ENCODE peak calls at places on chromosome 4, in four cellular contexts. V is dorsolateral prefrontal cortex, K is heart left ventricle, O is GM06990. U is an unnamed sample.

GRCh38 chr4:60463846-60464502 is 736.2 kb upstream of the ADGRL3 start:
- DNase-seq in O (no peak), V (no peak), K (no peak), U (no peak)

GRCh38 chr4:138938371-138938699 is 77.2 kb upstream of the NOCT start:
- DNase-seq in V (no peak), K (no peak), O (no peak), U (no peak)

GRCh38 chr4:146095091-146095690 is 80.3 kb upstream of the LSM6 start:
- DNase-seq in K (no peak), V (no peak), O (no peak), U (no peak)

GRCh38 chr4:43148481-43148880 is 256.0 kb downstream of the GRXCR1 start:
- DNase-seq in K (no peak), O (no peak), V (no peak), U (no peak)

GRCh38 chr4:24273148-24273547 is 311.2 kb downstream of the DHX15 start:
- DNase-seq in K (no peak), O (no peak), V (no peak), U (no peak)

GRCh38 chr4:4392501-4393183 is 5.7 kb downstream of the NSG1 start:
- DNase-seq in V (no peak), K (no peak), O (no peak), U (no peak)

GRCh38 chr4:119785963-119786362 is 157.4 kb upstream of the PDE5A start:
- DNase-seq in V (no peak), K (no peak), O (no peak), U (no peak)

GRCh38 chr4:617644-618330 is 7.6 kb upstream of the PDE6B start:
- DNase-seq in K (no peak), V (no peak), O (no peak), U (no peak)

GRCh38 chr4:180909279-180909678 is 1333.9 kb upstream of the TENM3 start:
- DNase-seq in O (no peak), V (no peak), K (no peak), U (no peak)

GRCh38 chr4:76896731-76897521 is 1.0 kb downstream of the SOWAHB start:
- DNase-seq in V (no peak), K (no peak), O (peak), U (no peak)

GRCh38 chr4:108834787-108835384 is 72.0 kb upstream of the ETNPPL start:
- DNase-seq in K (no peak), O (no peak), V (no peak), U (no peak)

GRCh38 chr4:107035711-107036601 is at the start of gene DKK2:
- DNase-seq in O (no peak), K (no peak), V (peak), U (no peak)

GRCh38 chr4:19575959-19576358 is 675.7 kb upstream of the SLIT2 start:
- DNase-seq in V (no peak), O (no peak), K (no peak), U (no peak)

GRCh38 chr4:100738388-100739165 is 220.8 kb upstream of the EMCN start:
- DNase-seq in K (peak), V (no peak), O (peak), U (no peak)

GRCh38 chr4:21656832-21657231 is 291.7 kb downstream of the KCNIP4 start:
- DNase-seq in O (no peak), V (no peak), K (no peak), U (no peak)

GRCh38 chr4:175215657-175216056 is 297.5 kb downstream of the ADAM29 start:
- DNase-seq in K (no peak), O (no peak), V (no peak), U (no peak)

GRCh38 chr4:25065901-25066610 is 35.3 kb upstream of the LGI2 start:
- DNase-seq in K (no peak), O (no peak), V (no peak), U (no peak)

GRCh38 chr4:56302775-56303174 is 84.5 kb downstream of the AASDH start:
- DNase-seq in V (no peak), K (no peak), O (no peak), U (no peak)

DNA sequence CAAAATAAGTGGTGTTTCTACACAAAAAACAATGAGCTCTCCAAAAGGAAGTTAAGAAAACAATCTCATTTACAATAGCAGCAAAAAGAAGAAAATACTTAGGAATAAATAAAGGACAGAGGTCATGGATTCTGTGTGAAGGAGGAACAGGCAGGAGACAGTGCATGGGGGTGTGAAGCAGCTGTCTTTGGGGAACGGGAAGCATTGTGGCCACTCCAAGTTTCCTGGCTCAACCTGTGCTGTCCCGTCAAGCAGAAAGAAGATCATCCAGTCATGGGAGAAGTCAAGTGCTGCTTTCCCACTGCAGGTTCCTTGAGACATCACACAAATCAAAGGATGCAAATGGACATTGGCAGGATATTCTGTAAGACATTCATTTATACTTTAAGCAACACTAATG is 66.1 kb upstream of the MAML3 start:
- DNase-seq in V (no peak), K (no peak), O (no peak), U (no peak)
- H3K4me3 ChIP-seq in V (no peak), K (no peak), O (no peak), U (no peak)

GRCh38 chr4:3304831-3305609 is 12.2 kb downstream of the RGS12 start:
- DNase-seq in V (peak), O (no peak), K (no peak), U (no peak)

GRCh38 chr4:3307060-3307459 is 14.2 kb downstream of the RGS12 start:
- DNase-seq in K (no peak), O (no peak), V (peak), U (no peak)

GRCh38 chr4:3307486-3307885 is 14.7 kb downstream of the RGS12 start:
- DNase-seq in K (no peak), V (peak), O (no peak), U (no peak)

GRCh38 chr4:3305610-3306371 is 13.0 kb downstream of the RGS12 start:
- DNase-seq in V (peak), O (no peak), K (no peak), U (no peak)

GRCh38 chr4:3306465-3306864 is 13.6 kb downstream of the RGS12 start:
- DNase-seq in V (peak), O (no peak), K (no peak), U (no peak)
- TF ChIP-seq CTCF in V (no peak), O (no peak), K (no peak), U (no peak)

DNA sequence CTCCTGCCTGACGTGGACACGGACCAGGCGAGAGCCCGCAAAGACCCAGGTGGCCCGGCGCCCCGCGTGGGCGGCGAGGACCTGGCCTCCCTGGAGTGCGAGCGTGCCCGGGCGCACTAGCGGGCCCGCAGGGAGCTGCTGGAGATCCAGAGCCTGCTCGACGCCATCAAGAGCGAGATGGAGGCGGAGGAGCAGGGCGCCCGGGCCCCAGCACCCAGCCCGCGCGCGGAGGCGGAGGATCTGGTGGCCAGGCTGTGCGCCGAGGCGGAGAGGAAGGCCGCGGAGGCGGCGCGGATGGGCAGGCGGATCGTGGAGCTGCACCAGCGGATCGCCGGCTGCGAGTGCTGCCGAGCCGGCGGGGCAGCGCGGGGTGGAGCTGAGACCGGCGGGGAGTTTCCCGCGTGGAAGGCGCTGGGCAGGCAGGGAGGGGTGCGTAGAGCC is 18.2 kb downstream of the MRFAP1 start:
- DNase-seq in O (peak), V (no peak), K (peak), U (no peak)
- H3K4me3 ChIP-seq in O (peak), V (peak), K (peak), U (peak)

GRCh38 chr4:69830529-69831269 is 29.2 kb downstream of the SULT1E1 start:
- DNase-seq in K (no peak), O (no peak), V (no peak), U (no peak)
- TF ChIP-seq CTCF in K (no peak), O (no peak), V (no peak), U (no peak)

GRCh38 chr4:10005632-10006031 is 15.7 kb downstream of the SLC2A9 start:
- DNase-seq in K (no peak), O (no peak), V (no peak), U (no peak)
- H3K4me3 ChIP-seq in K (no peak), O (no peak), V (no peak), U (no peak)

U was measured in GM12864.